ENCODE peak calls at places on chromosomes 3 and 15, in nine cellular contexts. Q is GF-D8; G is Calu3; N is CMK; W is left cardiac atrium; M is stimulated activated CD4-positive, alpha-beta T cell treated with anti-CD3 and anti-CD28 coated beads, TNF-alpha, amount 100 ng/mL, for 1 hour; V is coronary artery; H is astrocyte; Y is LoVo. D is an unnamed sample.

GRCh38 chr3:39910828-39911464 is 101.5 kb downstream of the MYRIP start:
- DNase-seq in Q (no peak), G (peak; percentile 49), N (no peak), W (no peak), M (no peak), V (no peak), H (peak; percentile 60), Y (peak; percentile 66), D (no peak)

GRCh38 chr15:74144153-74144775 is 13.9 kb downstream of the ISLR2 start:
- DNase-seq in Q (no peak), G (peak; percentile 38), N (no peak), W (no peak), M (no peak), V (no peak), H (no peak), Y (peak; percentile 34), D (no peak)

GRCh38 chr3:196149922-196150321 is 61.3 kb downstream of the ZDHHC19 start:
- DNase-seq in Q (no peak), G (no peak), N (no peak), W (no peak), M (no peak), V (no peak), H (no peak), Y (no peak), D (no peak)

GRCh38 chr15:74580538-74581350 is 34.9 kb upstream of the CLK3 start:
- DNase-seq in Q (no peak), G (no peak), N (no peak), W (no peak), M (no peak), V (no peak), H (no peak), Y (no peak), D (no peak)

GRCh38 chr3:71406945-71407629 is 176.4 kb downstream of the FOXP1 start:
- DNase-seq in Q (no peak), G (no peak), N (no peak), W (no peak), M (no peak), V (no peak), H (no peak), Y (no peak), D (no peak)

GRCh38 chr15:99720533-99720932 is 12.7 kb downstream of the LYSMD4 start:
- DNase-seq in Q (no peak), G (no peak), N (no peak), W (no peak), M (no peak), V (no peak), H (no peak), Y (no peak), D (no peak)

GRCh38 chr3:42501321-42501680 is 1.1 kb upstream of the VIPR1 start:
- DNase-seq in Q (no peak), G (no peak), N (no peak), W (no peak), M (no peak), V (peak; percentile 73), H (no peak), Y (no peak), D (no peak)

GRCh38 chr3:65245133-65246076 is 557.6 kb upstream of the ADAMTS9 start:
- DNase-seq in Q (no peak), G (peak; percentile 7), N (no peak), W (no peak), M (no peak), V (no peak), H (peak; percentile 12), Y (no peak), D (no peak)

GRCh38 chr15:96421211-96421610 is 90.7 kb downstream of the NR2F2 start:
- DNase-seq in Q (no peak), G (peak; percentile 52), N (no peak), W (no peak), M (no peak), V (no peak), H (peak; percentile 54), Y (no peak), D (no peak)

GRCh38 chr3:124607163-124607562 is 123.1 kb upstream of the UMPS start:
- DNase-seq in Q (no peak), G (no peak), N (no peak), W (no peak), M (no peak), V (no peak), H (peak; percentile 89), Y (peak; percentile 55), D (no peak)

GRCh38 chr15:101310508-101310907 is 15.5 kb upstream of the SNRPA1 start:
- DNase-seq in Q (no peak), G (no peak), N (no peak), W (no peak), M (no peak), V (no peak), H (no peak), Y (no peak), D (no peak)

GRCh38 chr3:51686512-51687215 is 15.6 kb downstream of the TEX264 start:
- DNase-seq in Q (peak; percentile 89), G (no peak), N (peak; percentile 94), W (peak; percentile 76), M (peak; percentile 60), V (no peak), H (peak; percentile 16), Y (no peak), D (no peak)

GRCh38 chr3:65342084-65342683 is 654.4 kb upstream of the ADAMTS9 start:
- DNase-seq in Q (no peak), G (peak; percentile 72), N (peak; percentile 11), W (peak; percentile 50), M (no peak), V (no peak), H (no peak), Y (peak; percentile 49), D (no peak)

GRCh38 chr15:65377105-65377975 is 462 bp downstream of the IGDCC3 start:
- DNase-seq in Q (no peak), G (peak; percentile 48), N (no peak), W (no peak), M (no peak), V (no peak), H (peak; percentile 24), Y (no peak), D (no peak)